ENCODE peak calls at places on chromosomes 12 and 14, in ten cellular contexts. E, V, B, Z, F, C, N, O, D and S are unnamed samples.

GRCh38 chr14:79134346-79134745 is 964.2 kb downstream of the NRXN3 start:
- DNase-seq in Z (no peak), N (no peak), V (no peak), O (no peak), F (no peak), B (no peak), D (no peak), E (no peak), C (no peak), S (no peak)

GRCh38 chr14:25909361-25909760 is 688.5 kb downstream of the NOVA1 start:
- DNase-seq in E (no peak), C (no peak), B (no peak), O (no peak), Z (no peak), V (no peak), N (no peak), D (no peak), F (no peak), S (no peak)

GRCh38 chr14:101482066-101482465 is 79.2 kb upstream of the DIO3 start:
- DNase-seq in F (no peak), V (no peak), C (no peak), E (no peak), B (no peak), Z (no peak), N (no peak), D (no peak), O (peak), S (no peak)

GRCh38 chr14:53534841-53535240 is 381.7 kb upstream of the DDHD1 start:
- DNase-seq in V (no peak), N (peak), O (no peak), C (no peak), D (no peak), F (no peak), B (no peak), E (no peak), Z (no peak), S (no peak)

GRCh38 chr14:81169711-81170103 is 51.1 kb downstream of the GTF2A1 start:
- DNase-seq in E (peak), V (no peak), N (no peak), O (no peak), F (peak), B (peak), D (peak), Z (no peak), C (no peak), S (no peak)

GRCh38 chr14:96238676-96239075 is 17.3 kb upstream of the BDKRB1 start:
- DNase-seq in E (no peak), B (no peak), Z (no peak), N (no peak), D (no peak), O (no peak), V (no peak), F (no peak), C (no peak), S (no peak)

GRCh38 chr12:103667129-103667528 is 80.1 kb downstream of the STAB2 start:
- DNase-seq in O (no peak), D (no peak), N (no peak), Z (no peak), E (no peak), C (no peak), V (no peak), F (no peak), B (no peak), S (no peak)

GRCh38 chr12:7169951-7170350 is 19.5 kb upstream of the PEX5 start:
- DNase-seq in Z (no peak), O (no peak), B (no peak), N (no peak), F (no peak), E (no peak), C (no peak), D (no peak), V (no peak), S (no peak)

GRCh38 chr12:93763746-93764147 is 86.6 kb downstream of the CRADD start:
- DNase-seq in D (no peak), B (no peak), F (peak), O (no peak), N (no peak), E (no peak), V (no peak), C (no peak), Z (no peak), S (no peak)

GRCh38 chr12:21428241-21428640 is 9.2 kb upstream of the PYROXD1 start:
- DNase-seq in V (no peak), O (no peak), E (no peak), C (no peak), N (peak), F (no peak), B (no peak), Z (no peak), D (no peak), S (no peak)